ENCODE peak calls at places on chromosomes 6 and 20, in six cellular contexts. F, T, E, Y, R and J are unnamed samples.

GRCh38 chr20:24698706-24699206 is 229.3 kb downstream of the SYNDIG1 start:
- DNase-seq in E (no peak), T (no peak), F (no peak), Y (no peak), R (no peak), J (no peak)

GRCh38 chr6:46062312-46062711 is 46.7 kb upstream of the CLIC5 start:
- DNase-seq in T (no peak), R (peak; percentile 3), E (peak; percentile 35), F (peak; percentile 55), Y (no peak), J (peak; percentile 16)

GRCh38 chr20:57711311-57711712 is 1.5 kb upstream of the PMEPA1 start:
- DNase-seq in Y (no peak), E (no peak), T (no peak), R (no peak), F (no peak), J (no peak)

GRCh38 chr6:162636167-162636566 is 91.4 kb downstream of the PRKN start:
- DNase-seq in T (no peak), F (no peak), E (no peak), R (no peak), Y (no peak), J (no peak)

GRCh38 chr6:156438519-156438918 is 338.7 kb upstream of the ARID1B start:
- DNase-seq in T (no peak), Y (no peak), R (no peak), F (no peak), E (no peak), J (no peak)

GRCh38 chr6:33014841-33015634 is 5.6 kb upstream of the HLA-DOA start:
- DNase-seq in R (peak; percentile 86), F (peak; percentile 92), Y (no peak), E (peak; percentile 93), T (peak; percentile 25), J (peak; percentile 49)

GRCh38 chr6:43575772-43576551 is at the start of the genes POLH and XPO5:
- DNase-seq in Y (peak; percentile 87), F (peak; percentile 94), R (peak; percentile 92), T (peak; percentile 95), E (peak; percentile 87), J (peak; percentile 85)

GRCh38 chr20:23879811-23880374 is 345 bp upstream of the CST5 start:
- DNase-seq in R (no peak), T (no peak), E (no peak), F (no peak), Y (no peak), J (no peak)

GRCh38 chr20:36792422-36792821 is 18.9 kb upstream of the DSN1 start:
- DNase-seq in R (peak; percentile 66), F (peak; percentile 61), E (peak; percentile 64), T (peak; percentile 94), Y (no peak), J (no peak)

GRCh38 chr6:109453594-109454482 is 1.7 kb downstream of the MICAL1 start:
- DNase-seq in T (no peak), F (peak; percentile 48), R (no peak), E (no peak), Y (no peak), J (no peak)

GRCh38 chr6:89050155-89050554 is 30.4 kb upstream of the PNRC1 start:
- DNase-seq in R (no peak), F (peak; percentile 93), Y (no peak), E (peak; percentile 95), T (no peak), J (no peak)

GRCh38 chr20:48722002-48722731 is 105.6 kb downstream of the PREX1 start:
- DNase-seq in F (peak; percentile 92), R (peak; percentile 86), Y (peak; percentile 48), E (peak; percentile 59), T (no peak), J (no peak)

GRCh38 chr6:49342410-49342809 is 120.6 kb downstream of the MMUT start:
- DNase-seq in E (no peak), F (no peak), Y (no peak), T (no peak), R (no peak), J (no peak)

GRCh38 chr6:12943549-12943948 is 227.0 kb downstream of the PHACTR1 start:
- DNase-seq in R (no peak), E (no peak), T (no peak), Y (no peak), F (no peak), J (no peak)

GRCh38 chr6:102517506-102517905 is 1124.0 kb downstream of the GRIK2 start:
- DNase-seq in Y (no peak), F (no peak), E (no peak), T (no peak), R (no peak), J (no peak)

GRCh38 chr20:36881888-36882287 is 6.0 kb downstream of the TLDC2 start:
- DNase-seq in E (no peak), Y (no peak), R (no peak), T (no peak), F (no peak), J (no peak)

GRCh38 chr20:36173451-36173933 is 19.0 kb downstream of the EPB41L1 start:
- DNase-seq in Y (no peak), F (peak; percentile 29), T (peak; percentile 65), R (peak; percentile 6), E (no peak), J (no peak)

GRCh38 chr6:147774856-147775255 is 266.4 kb downstream of the SAMD5 start:
- DNase-seq in E (no peak), R (no peak), Y (no peak), T (no peak), F (peak; percentile 7), J (no peak)

GRCh38 chr20:38790210-38791053 is 15.1 kb upstream of the PPP1R16B start:
- DNase-seq in T (no peak), F (peak; percentile 66), R (no peak), E (peak; percentile 55), Y (no peak), J (no peak)

GRCh38 chr20:63957004-63957689 is 931 bp upstream of the UCKL1 start:
- DNase-seq in F (peak; percentile 74), Y (peak; percentile 48), R (peak; percentile 66), E (peak; percentile 61), T (peak; percentile 51), J (peak; percentile 49)

GRCh38 chr6:113854531-113855499 is 2.3 kb upstream of the MARCKS start:
- DNase-seq in F (peak; percentile 92), R (peak; percentile 80), Y (no peak), T (peak; percentile 52), E (peak; percentile 75), J (peak; percentile 67)

GRCh38 chr6:136526937-136527336 is 23.3 kb downstream of the MAP7 start:
- DNase-seq in Y (no peak), R (no peak), T (peak; percentile 76), F (no peak), E (no peak), J (no peak)

GRCh38 chr6:136524339-136524935 is 25.8 kb downstream of the MAP7 start:
- DNase-seq in E (no peak), T (no peak), F (no peak), Y (no peak), R (no peak), J (no peak)

GRCh38 chr6:136524936-136525413 is 25.2 kb downstream of the MAP7 start:
- DNase-seq in E (no peak), R (no peak), Y (no peak), F (no peak), T (no peak), J (no peak)

GRCh38 chr6:136526196-136526930 is 23.9 kb downstream of the MAP7 start:
- DNase-seq in F (peak; percentile 81), E (peak; percentile 55), Y (no peak), T (peak; percentile 51), R (peak; percentile 62), J (peak; percentile 19)

GRCh38 chr6:136525586-136526195 is 24.5 kb downstream of the MAP7 start:
- DNase-seq in F (peak; percentile 3), Y (no peak), E (no peak), T (no peak), R (no peak), J (no peak)
- TF ChIP-seq CTCF in F (no peak), Y (no peak), E (no peak), T (no peak), R (no peak), J (no peak)

DNA sequence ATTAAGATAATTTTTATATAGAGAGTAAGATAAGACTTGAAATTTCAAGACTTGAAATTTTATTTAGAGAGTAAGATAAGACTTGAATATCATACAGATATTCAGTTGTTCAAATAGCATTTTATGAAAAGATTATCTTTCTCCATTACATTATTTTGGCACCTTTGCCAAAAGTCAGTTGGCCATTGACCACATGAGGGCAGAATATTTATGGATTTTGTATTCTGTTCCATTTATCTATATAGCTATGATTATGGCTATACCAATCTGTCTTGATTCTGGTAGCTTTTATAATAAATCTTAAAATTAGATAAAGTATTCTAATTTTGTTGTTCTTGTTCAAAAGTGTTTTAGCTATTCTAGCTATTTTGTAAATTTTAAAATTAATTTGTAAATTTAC is 537.9 kb upstream of the GJE1 start:
- DNase-seq in F (no peak), R (no peak), T (no peak), Y (no peak), E (peak; percentile 2), J (no peak)
- TF ChIP-seq CTCF in F (no peak), R (no peak), T (no peak), Y (no peak), E (no peak), J (no peak)

DNA sequence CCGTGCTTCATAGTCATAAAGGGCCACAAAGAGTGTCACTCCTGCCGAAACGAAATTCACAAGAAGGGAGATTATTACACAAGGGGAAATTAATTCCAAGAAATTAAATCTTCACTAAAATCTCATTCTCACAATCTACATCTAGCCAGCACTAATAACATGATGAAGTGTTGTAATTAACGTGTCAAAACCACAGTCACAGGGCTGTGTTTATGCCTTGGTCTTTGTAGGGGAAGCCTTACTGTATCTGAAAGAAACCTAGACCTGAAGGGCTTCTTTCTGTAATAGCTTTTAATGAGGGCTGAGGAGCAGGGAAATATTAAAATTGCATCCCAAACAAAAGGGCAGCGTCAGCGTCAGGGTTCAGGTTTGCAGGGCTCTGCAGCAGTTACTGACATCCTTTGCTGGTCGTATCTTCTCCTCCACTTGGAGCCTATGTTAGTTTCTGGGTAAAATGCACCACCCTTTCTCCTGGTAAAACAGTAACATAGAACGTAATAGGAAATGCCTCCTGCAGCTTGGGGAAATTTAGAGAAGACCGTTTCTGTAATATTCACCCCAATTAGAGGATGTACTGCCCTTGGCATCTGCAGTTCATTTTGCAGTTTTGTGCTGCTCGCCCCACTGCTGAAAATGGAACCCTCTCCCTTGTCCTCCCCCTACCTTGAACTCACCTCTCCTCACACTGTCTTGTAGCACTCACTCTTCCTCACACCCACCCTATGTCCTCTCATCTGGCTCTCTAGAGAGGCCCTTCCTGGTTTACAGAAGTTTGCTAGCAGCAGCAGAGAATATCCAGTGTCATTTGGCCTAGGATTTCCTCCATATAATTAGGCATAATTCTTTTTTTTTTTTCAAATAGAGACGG is 109.0 kb upstream of the TRAF3IP2 start:
- DNase-seq in Y (no peak), F (no peak), T (no peak), R (no peak), E (no peak), J (no peak)
- TF ChIP-seq CTCF in Y (no peak), F (no peak), T (no peak), R (no peak), E (no peak), J (no peak)

GRCh38 chr6:37549186-37549957 is 49.7 kb upstream of the CCDC167 start:
- DNase-seq in R (no peak), T (no peak), E (no peak), F (no peak), Y (no peak), J (no peak)

GRCh38 chr6:37548067-37548674 is 48.5 kb upstream of the CCDC167 start:
- DNase-seq in T (no peak), R (no peak), F (no peak), Y (no peak), E (no peak), J (no peak)

GRCh38 chr6:37547564-37548061 is 47.9 kb upstream of the CCDC167 start:
- DNase-seq in R (peak; percentile 72), T (peak; percentile 38), F (peak; percentile 92), E (peak; percentile 63), Y (no peak), J (no peak)

GRCh38 chr6:37544530-37544929 is 44.8 kb upstream of the CCDC167 start:
- DNase-seq in F (no peak), Y (no peak), E (no peak), R (no peak), T (no peak), J (no peak)

GRCh38 chr6:37546141-37546871 is 46.6 kb upstream of the CCDC167 start:
- DNase-seq in T (no peak), F (no peak), R (no peak), Y (no peak), E (no peak), J (no peak)
- TF ChIP-seq CTCF in T (no peak), F (no peak), R (no peak), Y (no peak), E (no peak), J (no peak)